ENCODE peak calls at places on chromosomes 3 and 15, in five cellular contexts. M, I, W, X and T are unnamed samples.

GRCh38 chr15:63195257-63196023 is 6.0 kb downstream of the RAB8B start:
- DNase-seq in M (no peak), I (no peak), W (no peak), X (no peak), T (no peak)

GRCh38 chr15:48880070-48880634 is 2.2 kb downstream of the EID1 start:
- DNase-seq in M (no peak), I (no peak), X (no peak), W (no peak), T (no peak)

GRCh38 chr3:13020159-13020558 is 53.1 kb downstream of the IQSEC1 start:
- DNase-seq in M (no peak), X (no peak), W (peak; percentile 5), I (no peak), T (no peak)

GRCh38 chr3:86464180-86464579 is 526.8 kb downstream of the VGLL3 start:
- DNase-seq in X (no peak), M (no peak), I (no peak), W (no peak), T (no peak)

GRCh38 chr3:106119691-106120090 is 250.9 kb upstream of the CBLB start:
- DNase-seq in M (no peak), X (peak; percentile 13), I (peak; percentile 33), W (no peak), T (no peak)

GRCh38 chr3:187025254-187025655 is 94.9 kb downstream of the ST6GAL1 start:
- DNase-seq in M (no peak), I (no peak), X (peak; percentile 69), W (no peak), T (no peak)

GRCh38 chr3:38843898-38844297 is 27.9 kb upstream of the SCN10A start:
- DNase-seq in I (no peak), W (no peak), X (peak; percentile 3), M (no peak), T (no peak)

GRCh38 chr3:136831461-136831860 is 12.5 kb downstream of the SLC35G2 start:
- DNase-seq in M (no peak), X (no peak), W (no peak), I (no peak), T (no peak)

GRCh38 chr15:67873777-67874176 is 33.9 kb upstream of the RNU6-1 start:
- DNase-seq in M (no peak), X (no peak), W (no peak), I (no peak), T (no peak)

GRCh38 chr15:78358114-78358513 is 18.0 kb downstream of the CRABP1 start:
- DNase-seq in M (no peak), X (no peak), I (no peak), W (no peak), T (no peak)

GRCh38 chr15:67845974-67846373 is 6.1 kb upstream of the RNU6-1 start:
- DNase-seq in I (no peak), W (no peak), X (no peak), M (no peak), T (no peak)

GRCh38 chr3:46812237-46812791 is 50.9 kb downstream of the MYL3 start:
- DNase-seq in M (no peak), W (peak; percentile 19), X (peak; percentile 61), I (peak; percentile 32), T (no peak)

GRCh38 chr3:32725721-32726120 is 40.7 kb downstream of the CNOT10 start:
- DNase-seq in M (no peak), X (no peak), I (no peak), W (no peak), T (no peak)

GRCh38 chr3:140298569-140299070 is 363.6 kb downstream of the CLSTN2 start:
- DNase-seq in X (no peak), W (no peak), M (no peak), I (no peak), T (no peak)

GRCh38 chr3:157494581-157495281 is 8.5 kb downstream of the VEPH1 start:
- DNase-seq in M (peak; percentile 85), I (no peak), W (peak; percentile 88), X (no peak), T (no peak)

GRCh38 chr3:128076783-128077624 is 24.8 kb downstream of the SEC61A1 start:
- DNase-seq in W (peak; percentile 5), X (peak; percentile 28), M (no peak), I (no peak), T (no peak)

GRCh38 chr3:150005243-150006102 is 34.8 kb upstream of the PFN2 start:
- DNase-seq in M (no peak), W (no peak), X (no peak), I (no peak), T (no peak)

GRCh38 chr3:23738946-23739345 is 66.8 kb upstream of the UBE2E1 start:
- DNase-seq in W (no peak), M (no peak), X (no peak), I (no peak), T (no peak)

GRCh38 chr3:58296269-58296668 is 9.8 kb upstream of the RPP14 start:
- DNase-seq in I (no peak), X (no peak), M (no peak), W (no peak), T (no peak)

GRCh38 chr3:117622130-117622841 is 912.7 kb downstream of the TUSC7 start:
- DNase-seq in X (no peak), W (peak; percentile 26), I (peak; percentile 45), M (no peak), T (no peak)

GRCh38 chr3:143436231-143436930 is 316.8 kb downstream of the CHST2 start:
- DNase-seq in I (no peak), X (no peak), M (no peak), W (no peak), T (no peak)

GRCh38 chr3:46908294-46908985 is 30.9 kb downstream of the PTH1R start:
- DNase-seq in M (no peak), W (no peak), X (no peak), I (no peak), T (no peak)

GRCh38 chr3:62835594-62836236 is 39.5 kb downstream of the CADPS start:
- DNase-seq in M (no peak), X (no peak), W (no peak), I (no peak), T (no peak)

GRCh38 chr3:94524102-94524922 is 461.5 kb downstream of the NSUN3 start:
- DNase-seq in I (no peak), X (no peak), M (peak; percentile 50), W (peak; percentile 21), T (no peak)